ENCODE peak calls at places on chromosomes 5 and 9, in five cellular contexts. E is IMR-90, Y is SK-N-SH, T is GM12878, I is K562. U is an unnamed sample. For H4K20me1, the result is how much of the 10 kb centered on the place peaks cover.

GRCh38 chr5:178690208-178690607 is 40.3 kb downstream of the ZNF354A start:
- DNase-seq in T (no peak), E (no peak), I (no peak), Y (no peak), U (no peak)

GRCh38 chr9:130311019-130311773 is 45.6 kb downstream of the HMCN2 start:
- DNase-seq in Y (no peak), T (no peak), E (no peak), I (no peak), U (no peak)

GRCh38 chr5:10984021-10984420 is 223.0 kb upstream of the DAP start:
- DNase-seq in E (no peak), I (no peak), Y (no peak), T (no peak), U (no peak)

GRCh38 chr5:43802119-43802518 is 199.1 kb downstream of the NNT start:
- DNase-seq in E (peak), I (no peak), Y (no peak), T (no peak), U (no peak)

GRCh38 chr9:9170735-9171134 is 1371.2 kb upstream of the DMAC1 start:
- DNase-seq in E (no peak), I (no peak), Y (peak), T (no peak), U (no peak)

GRCh38 chr5:131564229-131564652 is 70.8 kb downstream of the RAPGEF6 start:
- DNase-seq in T (no peak), I (no peak), E (no peak), Y (no peak), U (no peak)

GRCh38 chr5:142221091-142221860 is 103.5 kb downstream of the SPRY4 start:
- DNase-seq in Y (no peak), T (no peak), I (no peak), E (peak), U (peak)

GRCh38 chr5:176533390-176533789 is 3.8 kb downstream of the RNF44 start:
- DNase-seq in I (peak), Y (no peak), E (no peak), T (no peak), U (no peak)

GRCh38 chr5:117888688-117889087 is 1099.7 kb downstream of the DTWD2 start:
- DNase-seq in E (peak), Y (no peak), T (peak), I (no peak), U (no peak)
- TF ChIP-seq MXI1 in E (no peak), Y (no peak), T (no peak), I (no peak), U (no peak)

GRCh38 chr5:72151169-72151568 is 43.9 kb downstream of the MAP1B start:
- DNase-seq in T (no peak), E (no peak), Y (no peak), I (peak), U (peak)

GRCh38 chr5:72154076-72154756 is 46.9 kb downstream of the MAP1B start:
- DNase-seq in I (no peak), T (no peak), E (no peak), Y (peak), U (no peak)

GRCh38 chr5:72151646-72152045 is 44.4 kb downstream of the MAP1B start:
- DNase-seq in T (no peak), E (no peak), I (no peak), Y (no peak), U (no peak)

GRCh38 chr5:72153551-72153950 is 46.3 kb downstream of the MAP1B start:
- DNase-seq in E (no peak), Y (no peak), I (no peak), T (no peak), U (no peak)

DNA sequence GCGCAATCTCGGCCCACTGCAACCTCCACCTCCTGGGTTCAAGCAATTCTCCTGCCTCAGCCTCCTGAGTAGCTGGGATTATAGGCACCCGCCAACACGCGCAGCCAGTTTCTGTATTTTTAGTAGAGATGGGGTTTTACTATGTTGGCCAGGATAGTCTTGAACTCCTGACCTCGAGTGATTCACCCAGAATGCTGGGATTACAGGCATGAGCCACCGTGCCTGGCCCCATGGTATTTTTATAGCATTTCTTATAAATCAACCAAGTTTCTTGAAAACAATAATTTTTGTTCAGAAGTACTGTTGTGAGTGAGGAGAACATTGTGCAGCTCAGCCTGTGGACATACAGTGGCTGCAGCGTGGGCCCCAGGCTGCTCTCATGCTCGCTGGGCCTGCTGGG is 45.2 kb downstream of the MAP1B start:
- DNase-seq in E (peak), T (no peak), Y (no peak), I (no peak), U (no peak)
- H4K20me1 ChIP-seq in E (under half), T (under half), Y (half or more), I (under half), U (under half)

GRCh38 chr5:123083298-123083697 is 5.7 kb upstream of the PRDM6 start:
- DNase-seq in E (peak), Y (no peak), I (no peak), T (no peak), U (no peak)
- TF ChIP-seq MXI1 in E (no peak), Y (no peak), I (no peak), T (no peak), U (no peak)

DNA sequence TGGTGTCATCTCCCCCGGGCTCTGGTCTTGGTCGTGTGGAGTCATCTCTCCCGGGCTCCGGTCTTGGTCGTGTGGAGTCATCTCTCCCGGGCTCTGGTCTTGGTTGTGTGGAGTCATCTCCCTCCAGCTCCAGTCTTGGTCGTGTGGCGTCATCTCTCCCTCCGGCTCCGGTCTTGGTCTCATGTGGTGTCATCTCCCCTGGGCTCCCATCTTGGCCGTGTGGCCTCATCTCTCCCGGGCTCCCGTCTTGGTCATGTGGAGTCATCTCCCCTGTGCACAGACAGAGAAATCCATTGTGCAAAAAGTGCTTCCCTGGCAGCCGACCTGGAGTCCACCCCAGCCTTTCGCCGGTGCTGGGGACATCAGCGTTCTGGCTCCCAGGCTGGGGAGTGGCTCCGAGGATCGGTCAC is 91.1 kb upstream of the CACNA1B start:
- DNase-seq in T (no peak), E (peak), Y (no peak), I (no peak), U (no peak)
- H4K20me1 ChIP-seq in T (under half), E (under half), Y (under half), I (under half), U (under half)

GRCh38 chr9:7144265-7145046 is 386.7 kb downstream of the KDM4C start:
- DNase-seq in E (no peak), Y (no peak), I (no peak), T (no peak), U (no peak)
- TF ChIP-seq MXI1 in E (no peak), Y (no peak), I (no peak), T (no peak), U (no peak)